ENCODE peak calls at places on chromosome 10, in six cellular contexts. N is AG10803, V is choroid plexus epithelial cell, Q is cardiac muscle cell, O is GM10248, E is fibroblast of mammary gland. J is an unnamed sample.

GRCh38 chr10:66215005-66215404 is 710.8 kb upstream of the LRRTM3 start:
- DNase-seq in O (no peak), N (no peak), V (peak), E (no peak), Q (no peak), J (no peak)

GRCh38 chr10:124465003-124465776 is 3.6 kb downstream of the LHPP start:
- DNase-seq in Q (no peak), O (peak), V (no peak), E (no peak), N (no peak), J (no peak)

GRCh38 chr10:119139464-119140067 is 25.9 kb downstream of the SFXN4 start:
- DNase-seq in E (peak), Q (peak), V (peak), O (peak), N (peak), J (peak)

GRCh38 chr10:96614515-96614914 is 27.7 kb upstream of the TM9SF3 start:
- DNase-seq in V (peak), Q (peak), O (no peak), E (peak), N (peak), J (peak)

GRCh38 chr10:123519861-123520260 is 146.3 kb upstream of the GPR26 start:
- DNase-seq in V (no peak), E (no peak), N (no peak), O (no peak), Q (no peak), J (no peak)

GRCh38 chr10:79179404-79180309 is 110.9 kb downstream of the ZMIZ1 start:
- DNase-seq in Q (no peak), E (no peak), V (peak), O (no peak), N (no peak), J (no peak)

GRCh38 chr10:21114683-21115082 is 217.6 kb upstream of the NEBL start:
- DNase-seq in V (no peak), O (no peak), N (no peak), E (no peak), Q (no peak), J (no peak)

GRCh38 chr10:79250259-79250658 is 97.0 kb upstream of the PPIF start:
- DNase-seq in Q (no peak), O (no peak), N (no peak), E (no peak), V (no peak), J (no peak)

GRCh38 chr10:119502214-119502613 is 40.3 kb downstream of the RGS10 start:
- DNase-seq in Q (no peak), E (no peak), O (peak), V (no peak), N (no peak), J (no peak)

GRCh38 chr10:119468542-119469324 is 73.8 kb downstream of the RGS10 start:
- DNase-seq in N (no peak), Q (no peak), O (no peak), V (no peak), E (no peak), J (no peak)

GRCh38 chr10:62632071-62632809 is 172.3 kb upstream of the ADO start:
- DNase-seq in E (no peak), Q (peak), N (no peak), V (no peak), O (peak), J (no peak)

GRCh38 chr10:118531105-118531851 is 64.2 kb downstream of the PRLHR start:
- DNase-seq in E (peak), N (peak), O (no peak), Q (no peak), V (no peak), J (no peak)

GRCh38 chr10:29496341-29497162 is 138.2 kb downstream of the SVIL start:
- DNase-seq in N (peak), Q (peak), O (peak), E (peak), V (peak), J (peak)

GRCh38 chr10:116097239-116097751 is 175.7 kb downstream of the GFRA1 start:
- DNase-seq in O (no peak), Q (no peak), E (no peak), V (no peak), N (no peak), J (no peak)

GRCh38 chr10:124728830-124729661 is 15.1 kb downstream of the FAM53B start:
- DNase-seq in O (no peak), E (no peak), V (no peak), Q (no peak), N (no peak), J (no peak)

GRCh38 chr10:128091636-128092210 is 34.5 kb downstream of the MKI67 start:
- DNase-seq in V (no peak), Q (no peak), N (no peak), O (no peak), E (no peak), J (no peak)

GRCh38 chr10:124717911-124718734 is 26.1 kb downstream of the FAM53B start:
- DNase-seq in O (peak), N (no peak), E (no peak), V (no peak), Q (no peak), J (no peak)

GRCh38 chr10:75868601-75869000 is 437.2 kb downstream of the LRMDA start:
- DNase-seq in E (no peak), V (no peak), N (no peak), Q (no peak), O (no peak), J (no peak)

GRCh38 chr10:8438603-8439002 is 384.1 kb downstream of the GATA3 start:
- DNase-seq in N (no peak), E (no peak), Q (no peak), O (no peak), V (no peak), J (no peak)

GRCh38 chr10:4083509-4084003 is 298.5 kb upstream of the KLF6 start:
- DNase-seq in N (peak), E (peak), V (no peak), O (no peak), Q (peak), J (peak)

GRCh38 chr10:62616885-62617635 is 187.5 kb upstream of the ADO start:
- DNase-seq in N (no peak), V (no peak), Q (no peak), E (no peak), O (no peak), J (no peak)

GRCh38 chr10:3096149-3096548 is 28.8 kb downstream of the PFKP start:
- DNase-seq in N (no peak), V (no peak), O (no peak), E (peak), Q (peak), J (no peak)

GRCh38 chr10:30456262-30456661 is 22.3 kb downstream of the MAP3K8 start:
- DNase-seq in Q (no peak), O (peak), N (no peak), V (peak), E (no peak), J (no peak)

GRCh38 chr10:100109670-100110069 is 28.0 kb upstream of the CPN1 start:
- DNase-seq in V (no peak), Q (no peak), O (no peak), E (no peak), N (no peak), J (no peak)

GRCh38 chr10:43903451-43903850 is 254.8 kb upstream of the ZNF32 start:
- DNase-seq in Q (no peak), N (no peak), V (no peak), O (no peak), E (no peak), J (no peak)

GRCh38 chr10:69616358-69616757 is 13.7 kb upstream of the FAM241B start:
- DNase-seq in N (no peak), Q (no peak), V (no peak), O (no peak), E (no peak), J (no peak)

GRCh38 chr10:78851652-78852051 is 217.1 kb upstream of the ZMIZ1 start:
- DNase-seq in N (peak), V (no peak), Q (no peak), O (no peak), E (peak), J (no peak)

DNA sequence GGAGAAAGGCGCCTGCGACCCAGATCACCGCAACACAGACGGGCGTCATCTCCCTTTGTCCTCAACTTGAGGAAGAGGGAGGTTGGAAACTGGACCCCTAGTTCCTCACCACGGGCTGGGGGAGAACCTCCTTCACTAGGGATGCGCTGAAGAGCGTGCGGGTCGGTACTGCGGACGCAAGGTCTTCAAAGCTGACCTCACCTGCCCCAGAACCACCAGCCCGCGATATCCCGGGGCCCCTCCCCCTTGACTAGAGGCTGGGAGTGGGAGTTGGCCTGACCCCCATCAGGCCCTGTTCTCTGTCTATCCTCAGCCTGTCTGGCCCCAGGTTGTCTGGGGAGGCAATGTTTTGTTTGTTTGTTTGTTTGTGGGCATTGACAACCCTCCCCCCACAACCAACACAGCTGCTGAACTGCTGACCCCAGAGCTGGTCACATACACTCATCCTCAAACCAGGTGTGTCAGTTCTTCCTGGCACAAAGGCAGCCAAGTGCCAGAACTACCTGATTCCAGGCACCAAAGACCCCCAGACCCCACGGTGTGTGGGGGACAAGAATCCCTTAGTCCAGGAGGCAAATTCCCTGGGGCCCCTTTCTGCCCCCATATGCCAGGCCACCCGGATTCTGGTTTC is 2.9 kb downstream of the NPM3 start:
- DNase-seq in V (no peak), Q (no peak), O (no peak), N (no peak), E (no peak), J (no peak)
- TF ChIP-seq CTCF in V (no peak), Q (no peak), O (no peak), N (no peak), E (no peak), J (no peak)

GRCh38 chr10:77390481-77390891 is 247.1 kb downstream of the KCNMA1 start:
- DNase-seq in E (no peak), N (no peak), V (no peak), Q (peak), O (no peak), J (no peak)

GRCh38 chr10:77393411-77393810 is 244.2 kb downstream of the KCNMA1 start:
- DNase-seq in V (no peak), N (no peak), E (no peak), O (no peak), Q (no peak), J (no peak)

GRCh38 chr10:77392851-77393250 is 244.8 kb downstream of the KCNMA1 start:
- DNase-seq in Q (peak), V (peak), E (peak), N (peak), O (no peak), J (peak)

GRCh38 chr10:77392236-77392721 is 245.3 kb downstream of the KCNMA1 start:
- DNase-seq in N (peak), V (peak), E (peak), O (no peak), Q (peak), J (peak)

GRCh38 chr10:77391605-77392235 is 245.9 kb downstream of the KCNMA1 start:
- DNase-seq in E (peak), Q (peak), N (peak), V (peak), O (peak), J (peak)
- TF ChIP-seq CTCF in E (peak), Q (peak), N (peak), V (peak), O (peak), J (peak)

DNA sequence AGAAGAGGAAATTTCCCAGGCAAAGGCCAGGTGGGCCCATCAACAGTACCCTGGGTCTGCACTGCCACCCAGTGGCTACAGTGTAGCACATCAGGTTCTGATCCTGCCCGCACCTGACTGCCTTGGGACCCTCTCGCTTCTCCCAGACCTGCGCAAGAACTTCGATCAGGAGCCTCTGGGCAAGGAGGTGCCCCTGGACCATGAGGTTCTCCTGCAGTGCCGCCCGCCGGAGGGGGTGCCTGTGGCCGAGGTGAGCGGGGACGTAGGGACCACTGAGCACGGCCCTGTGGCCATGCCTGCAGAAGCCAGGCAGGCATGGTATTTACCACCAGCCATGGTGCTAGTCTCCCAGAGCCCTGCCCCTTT is 33.9 kb upstream of the SLC29A3 start:
- DNase-seq in N (no peak), O (peak), Q (peak), V (peak), E (peak), J (peak)
- TF ChIP-seq CTCF in N (peak), O (peak), Q (peak), V (peak), E (peak), J (peak)

GRCh38 chr10:19168584-19168983 is 120.0 kb downstream of the MALRD1 start:
- DNase-seq in E (no peak), Q (no peak), O (no peak), N (no peak), V (peak), J (no peak)
- TF ChIP-seq CTCF in E (no peak), Q (no peak), O (no peak), N (no peak), V (peak), J (peak)

DNA sequence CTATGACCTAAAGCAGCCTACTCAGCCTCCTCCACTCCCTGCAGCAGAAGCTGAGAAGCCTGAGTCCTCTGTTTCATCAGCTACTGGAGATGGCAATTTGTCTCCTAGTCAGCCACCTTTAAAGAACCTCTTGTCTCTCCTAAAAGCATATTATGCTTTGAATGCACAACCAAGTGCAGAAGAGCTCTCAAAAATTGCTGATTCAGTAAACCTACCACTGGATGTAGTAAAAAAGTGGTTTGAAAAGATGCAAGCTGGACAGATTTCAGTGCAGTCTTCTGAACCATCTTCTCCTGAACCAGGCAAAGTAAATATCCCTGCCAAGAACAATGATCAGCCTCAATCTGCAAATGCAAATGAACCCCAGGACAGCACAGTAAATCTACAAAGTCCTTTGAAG is 202.0 kb downstream of the ZEB1 start:
- DNase-seq in E (no peak), N (no peak), O (no peak), V (no peak), Q (no peak), J (no peak)
- TF ChIP-seq CTCF in E (no peak), N (no peak), O (no peak), V (no peak), Q (no peak), J (no peak)

GRCh38 chr10:114458955-114459354 is 54.7 kb upstream of the AFAP1L2 start:
- DNase-seq in N (peak), E (peak), Q (peak), O (peak), V (peak), J (peak)
- TF ChIP-seq CTCF in N (peak), E (peak), Q (peak), O (peak), V (peak), J (peak)

GRCh38 chr10:104301907-104302690 is 33.1 kb downstream of the GSTO2 start:
- DNase-seq in V (peak), N (no peak), O (no peak), Q (peak), E (peak), J (no peak)
- TF ChIP-seq CTCF in V (peak), N (peak), O (no peak), Q (no peak), E (peak), J (peak)

GRCh38 chr10:111281516-111281915 is 204.7 kb downstream of the ADRA2A start:
- DNase-seq in V (no peak), N (peak), E (peak), O (no peak), Q (no peak), J (no peak)
- TF ChIP-seq CTCF in V (no peak), N (peak), E (peak), O (no peak), Q (no peak), J (no peak)

DNA sequence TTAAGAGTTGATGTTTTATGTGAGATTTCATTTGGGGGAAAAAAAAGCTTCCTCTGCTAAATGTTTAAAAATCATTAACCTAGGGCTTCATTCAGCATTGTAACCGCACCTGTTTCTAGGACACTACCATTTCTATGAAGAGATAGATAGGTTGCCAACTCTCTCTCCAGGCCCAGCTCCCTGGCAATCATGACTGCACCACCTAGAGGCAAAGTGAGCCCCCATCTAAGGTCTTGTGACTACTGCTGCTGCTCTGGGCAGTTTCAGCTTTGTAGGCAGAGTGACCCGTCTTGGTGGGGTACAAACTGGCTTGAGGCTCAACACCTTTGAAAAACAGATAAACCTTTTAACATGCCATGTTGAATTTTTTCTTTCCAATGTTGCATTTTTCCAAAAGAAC is 27.3 kb upstream of the MRC1 start:
- DNase-seq in V (no peak), N (no peak), O (no peak), Q (no peak), E (no peak), J (no peak)
- TF ChIP-seq CTCF in V (no peak), N (no peak), O (no peak), Q (no peak), E (no peak), J (no peak)

J was measured in fibroblast of pulmonary artery.